ENCODE peak calls at places on chromosomes 1 and 21, in five cellular contexts. Q is fibroblast of mammary gland, A is smooth muscle cell of the brain vasculature, K is Kasumi-1, S is lung microvascular endothelial cell. W is an unnamed sample.

GRCh38 chr1:7384679-7385078 is 386.4 kb upstream of the VAMP3 start:
- DNase-seq in S (no peak), Q (no peak), A (no peak), K (no peak), W (no peak)

GRCh38 chr21:39051561-39051949 is 131.7 kb downstream of the PSMG1 start:
- DNase-seq in S (no peak), Q (peak), K (no peak), A (no peak), W (no peak)

GRCh38 chr1:39115271-39116110 is 89.0 kb upstream of the MACF1 start:
- DNase-seq in A (no peak), S (no peak), K (no peak), Q (peak), W (no peak)

GRCh38 chr1:49626474-49626873 is 397.3 kb downstream of the AGBL4 start:
- DNase-seq in A (no peak), S (no peak), Q (no peak), K (no peak), W (no peak)

GRCh38 chr1:29256979-29257804 is 20.9 kb downstream of the PTPRU start:
- DNase-seq in Q (peak), K (no peak), A (no peak), S (no peak), W (no peak)

GRCh38 chr1:102742426-102742825 is 365.9 kb downstream of the COL11A1 start:
- DNase-seq in S (no peak), A (no peak), K (no peak), Q (no peak), W (no peak)

GRCh38 chr1:227869851-227870305 is 54.4 kb downstream of the PRSS38 start:
- DNase-seq in S (no peak), A (no peak), K (peak), Q (peak), W (no peak)

GRCh38 chr1:44239337-44239960 is 26.2 kb downstream of the DMAP1 start:
- DNase-seq in A (peak), K (peak), Q (peak), S (peak), W (no peak)

GRCh38 chr1:223390618-223391017 is 2.6 kb upstream of the CCDC185 start:
- DNase-seq in K (no peak), A (no peak), Q (no peak), S (no peak), W (no peak)

GRCh38 chr1:8822383-8823294 is 5.2 kb upstream of the RERE start:
- DNase-seq in Q (peak), S (peak), K (no peak), A (peak), W (no peak)

GRCh38 chr1:16615253-16616252 is 2.2 kb upstream of the NBPF1 start:
- DNase-seq in S (no peak), A (no peak), Q (no peak), K (no peak), W (no peak)

GRCh38 chr21:45522986-45523385 is 19.3 kb downstream of the SLC19A1 start:
- DNase-seq in S (no peak), Q (no peak), A (no peak), K (no peak), W (no peak)

GRCh38 chr1:54679706-54680105 is 36.0 kb upstream of the TTC4 start:
- DNase-seq in A (no peak), Q (no peak), K (no peak), S (no peak), W (no peak)

GRCh38 chr1:205568135-205568468 is 63.6 kb downstream of the CDK18 start:
- DNase-seq in Q (no peak), K (no peak), S (no peak), A (no peak), W (no peak)

GRCh38 chr21:46194374-46195334 is 10.4 kb upstream of the SPATC1L start:
- DNase-seq in Q (no peak), A (no peak), S (no peak), K (no peak), W (no peak)

GRCh38 chr1:204520834-204521709 is 4.9 kb downstream of the MDM4 start:
- DNase-seq in K (peak), A (peak), S (peak), Q (peak), W (peak)

GRCh38 chr1:185350027-185350442 is 33.0 kb upstream of the IVNS1ABP start:
- DNase-seq in A (no peak), K (no peak), S (no peak), Q (no peak), W (no peak)

GRCh38 chr1:82446955-82447354 is 646.2 kb downstream of the ADGRL2 start:
- DNase-seq in A (no peak), Q (no peak), S (no peak), K (no peak), W (no peak)

GRCh38 chr1:226335653-226336052 is 26.7 kb upstream of the LIN9 start:
- DNase-seq in A (no peak), S (no peak), K (no peak), Q (no peak), W (no peak)

GRCh38 chr1:28359592-28360239 is 9.8 kb upstream of the PHACTR4 start:
- DNase-seq in Q (peak), A (no peak), K (peak), S (peak), W (no peak)

GRCh38 chr1:36924282-36924791 is 110.0 kb downstream of the GRIK3 start:
- DNase-seq in Q (peak), A (no peak), S (peak), K (peak), W (no peak)

GRCh38 chr1:240575976-240576666 is 35.8 kb downstream of the GREM2 start:
- DNase-seq in K (peak), Q (peak), A (peak), S (peak), W (peak)

GRCh38 chr1:234091065-234091401 is 186.6 kb downstream of the SLC35F3 start:
- DNase-seq in A (no peak), S (no peak), K (no peak), Q (no peak), W (no peak)

GRCh38 chr1:89615676-89616598 is 17.0 kb upstream of the LRRC8C start:
- DNase-seq in S (no peak), K (peak), A (no peak), Q (no peak), W (no peak)

GRCh38 chr1:201726700-201727099 is 102.3 kb upstream of the IPO9 start:
- DNase-seq in K (no peak), A (no peak), Q (no peak), S (no peak), W (no peak)

GRCh38 chr1:165630629-165631402 is at the start of gene MGST3:
- DNase-seq in K (peak), S (peak), Q (peak), A (peak), W (peak)

GRCh38 chr1:43530483-43531452 is at the start of gene PTPRF:
- DNase-seq in K (peak), Q (peak), S (peak), A (no peak), W (no peak)

GRCh38 chr21:33844104-33844889 is 71.3 kb downstream of the ATP5PO start:
- DNase-seq in K (no peak), Q (no peak), S (no peak), A (no peak), W (no peak)